ENCODE peak calls at places on chromosomes 1 and 21, in five cellular contexts. H, X, Y, Z and M are unnamed samples.

GRCh38 chr1:210654176-210654786 is 325.6 kb downstream of the HHAT start:
- ATAC-seq in H (no peak), X (peak), Y (no peak), Z (no peak), M (no peak)

GRCh38 chr21:14270631-14271030 is 54.7 kb downstream of the RBM11 start:
- ATAC-seq in H (no peak), X (no peak), Y (no peak), Z (no peak), M (peak)

GRCh38 chr1:89198500-89199072 is at the start of gene GBP4:
- ATAC-seq in H (peak), X (peak), Y (peak), Z (peak), M (peak)

GRCh38 chr1:112957133-112957812 is 1.3 kb upstream of the SLC16A1 start:
- ATAC-seq in H (peak), X (peak), Y (peak), Z (peak), M (peak)

GRCh38 chr1:243407284-243408018 is 151.6 kb downstream of the SDCCAG8 start:
- ATAC-seq in H (no peak), X (no peak), Y (no peak), Z (no peak), M (no peak)

GRCh38 chr1:111604931-111605330 is 14.7 kb upstream of the RAP1A start:
- ATAC-seq in H (no peak), X (no peak), Y (no peak), Z (no peak), M (no peak)

GRCh38 chr1:169133228-169133576 is 26.7 kb downstream of the ATP1B1 start:
- ATAC-seq in H (no peak), X (no peak), Y (no peak), Z (no peak), M (no peak)

GRCh38 chr1:19981507-19982312 is 2.3 kb upstream of the PLA2G2A start:
- ATAC-seq in H (no peak), X (no peak), Y (no peak), Z (peak), M (no peak)

GRCh38 chr1:206672844-206673758 is 11.6 kb upstream of the MAPKAPK2 start:
- ATAC-seq in H (peak), X (no peak), Y (no peak), Z (peak), M (no peak)

GRCh38 chr1:77539510-77540142 is 142.8 kb downstream of the ZZZ3 start:
- ATAC-seq in H (peak), X (no peak), Y (no peak), Z (peak), M (no peak)

GRCh38 chr1:170698711-170699275 is 34.9 kb downstream of the PRRX1 start:
- ATAC-seq in H (peak), X (no peak), Y (no peak), Z (peak), M (no peak)